ENCODE peak calls at places on chromosomes 11 and 22, in five cellular contexts. D is HFF-Myc, O is nephron progenitor cell, K is fibroblast of mammary gland, L is stomach. H is an unnamed sample.

GRCh38 chr22:17541476-17541875 is 21.8 kb upstream of the SLC25A18 start:
- DNase-seq in D (no peak), O (no peak), K (no peak), L (no peak), H (no peak)

GRCh38 chr11:127035812-127036211 is 35.2 kb upstream of the KIRREL3 start:
- DNase-seq in D (no peak), O (no peak), K (no peak), L (no peak), H (no peak)

GRCh38 chr22:50016308-50016987 is 3.9 kb upstream of the IL17REL start:
- DNase-seq in D (no peak), O (no peak), K (no peak), L (no peak), H (no peak)

GRCh38 chr11:119625206-119625988 is 103.6 kb downstream of the NECTIN1 start:
- DNase-seq in D (no peak), O (no peak), K (peak), L (no peak), H (no peak)

GRCh38 chr11:69234171-69234570 is 59.8 kb upstream of the MYEOV start:
- DNase-seq in D (no peak), O (no peak), K (no peak), L (peak), H (no peak)

GRCh38 chr11:96211433-96211832 is 131.6 kb downstream of the MAML2 start:
- DNase-seq in D (no peak), O (no peak), K (no peak), L (no peak), H (no peak)

GRCh38 chr11:125263268-125263790 is 98.8 kb downstream of the PKNOX2 start:
- DNase-seq in D (peak), O (peak), K (peak), L (peak), H (peak)

GRCh38 chr11:61111786-61112517 is 9.7 kb downstream of the CD5 start:
- DNase-seq in D (no peak), O (no peak), K (no peak), L (no peak), H (no peak)

GRCh38 chr22:47739616-47740015 is 977.2 kb downstream of the TBC1D22A start:
- DNase-seq in D (no peak), O (no peak), K (no peak), L (no peak), H (no peak)

GRCh38 chr11:95379460-95379859 is 148.5 kb upstream of the SESN3 start:
- DNase-seq in D (no peak), O (no peak), K (no peak), L (no peak), H (no peak)

GRCh38 chr11:31422703-31423102 is 53.0 kb downstream of the DNAJC24 start:
- DNase-seq in D (no peak), O (no peak), K (no peak), L (no peak), H (no peak)

GRCh38 chr22:40407831-40408717 is 37.7 kb downstream of the SGSM3 start:
- DNase-seq in D (no peak), O (no peak), K (no peak), L (no peak), H (no peak)

GRCh38 chr11:123696183-123696582 is 41.8 kb upstream of the SCN3B start:
- DNase-seq in D (no peak), O (no peak), K (peak), L (no peak), H (no peak)

GRCh38 chr22:36180038-36180880 is 19.7 kb upstream of the APOL3 start:
- DNase-seq in D (no peak), O (peak), K (peak), L (peak), H (no peak)

DNA sequence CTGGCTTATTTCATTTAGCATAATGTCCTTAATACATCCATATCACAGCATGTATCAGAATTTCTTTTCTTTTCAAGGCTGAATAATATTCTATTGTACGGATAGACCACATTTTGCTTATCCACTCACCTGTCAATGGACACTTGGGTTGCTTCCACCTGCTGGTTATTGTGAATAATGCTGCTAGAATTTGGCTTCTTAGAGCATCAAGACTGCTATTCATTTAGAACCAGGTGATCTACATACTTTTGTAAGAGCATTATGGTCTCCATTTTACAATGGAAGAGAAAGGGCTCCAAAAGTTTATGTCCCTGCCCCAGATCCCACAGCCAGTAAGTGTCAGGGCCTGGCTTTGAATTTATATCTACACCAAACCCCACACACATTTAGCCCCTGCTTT is 100.7 kb upstream of the CD82 start:
- DNase-seq in D (no peak), O (no peak), K (peak), L (no peak), H (no peak)
- TF ChIP-seq CTCF in D (no peak), O (no peak), K (no peak), L (no peak), H (no peak)

GRCh38 chr11:57746920-57747319 is 4.7 kb downstream of the BTBD18 start:
- DNase-seq in D (no peak), O (no peak), K (no peak), L (no peak), H (no peak)

GRCh38 chr11:57752954-57753353 is 1.3 kb upstream of the BTBD18 start:
- DNase-seq in D (no peak), O (no peak), K (no peak), L (no peak), H (no peak)

DNA sequence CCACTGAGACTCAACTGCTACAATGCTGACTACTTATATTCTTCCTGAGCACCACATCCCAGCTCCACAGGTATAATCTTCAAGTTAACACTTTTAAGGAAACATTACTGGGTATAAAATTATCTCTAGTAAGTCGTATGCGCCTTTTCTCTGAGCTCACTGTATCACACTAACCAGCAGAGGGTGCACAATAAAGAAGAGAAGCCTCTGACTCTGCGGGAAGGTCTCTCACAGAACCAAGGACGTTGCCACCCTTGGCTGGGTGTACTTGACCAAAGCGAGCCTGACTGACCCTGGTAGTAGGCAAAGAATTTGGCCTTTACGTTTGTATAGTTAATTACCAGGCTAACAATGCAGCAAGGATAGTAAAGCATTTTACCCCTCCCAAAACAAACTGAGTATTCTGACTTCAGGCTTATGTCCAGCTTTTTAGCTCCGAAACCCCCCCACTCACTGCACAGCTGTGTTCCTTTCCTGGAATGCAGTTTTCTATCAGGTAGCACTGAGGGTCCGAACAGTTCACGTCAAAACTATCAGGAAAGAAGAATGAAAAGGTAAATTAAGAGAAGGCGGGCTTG is at the start of gene BTBD18:
- DNase-seq in D (no peak), O (no peak), K (peak), L (peak), H (no peak)
- TF ChIP-seq CTCF in D (peak), O (peak), K (peak), L (peak), H (peak)

GRCh38 chr22:25779426-25779825 is 37.4 kb downstream of the MYO18B start:
- DNase-seq in D (no peak), O (no peak), K (no peak), L (no peak), H (no peak)

GRCh38 chr22:25779890-25780289 is 37.9 kb downstream of the MYO18B start:
- DNase-seq in D (no peak), O (no peak), K (no peak), L (no peak), H (no peak)

GRCh38 chr22:25777411-25777810 is 35.4 kb downstream of the MYO18B start:
- DNase-seq in D (no peak), O (no peak), K (no peak), L (no peak), H (no peak)

GRCh38 chr22:25775501-25775900 is 33.5 kb downstream of the MYO18B start:
- DNase-seq in D (no peak), O (peak), K (peak), L (no peak), H (no peak)

GRCh38 chr22:25777870-25778269 is 35.9 kb downstream of the MYO18B start:
- DNase-seq in D (no peak), O (no peak), K (peak), L (no peak), H (no peak)
- TF ChIP-seq CTCF in D (peak), O (no peak), K (peak), L (no peak), H (peak)

DNA sequence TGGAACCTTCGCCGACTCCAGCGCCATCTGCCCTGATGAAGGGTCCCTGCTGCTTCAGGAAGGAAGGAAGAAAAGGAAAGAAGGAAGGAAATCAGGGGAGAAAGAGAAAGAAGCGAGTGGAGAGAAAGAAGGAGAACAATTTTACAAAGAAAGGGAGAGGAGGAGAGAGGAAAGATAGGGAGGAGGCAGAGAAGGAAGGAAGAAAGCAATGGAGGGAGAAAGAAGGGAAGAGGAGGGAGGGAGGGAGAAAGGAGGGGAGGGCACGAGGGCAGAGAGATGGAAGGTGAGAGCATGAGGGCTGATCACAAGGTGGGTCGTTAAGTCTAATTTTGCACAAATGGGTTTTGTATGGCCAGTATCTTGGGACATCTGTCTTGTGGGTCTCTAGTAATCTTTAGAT is 39.2 kb downstream of the PARVA start:
- DNase-seq in D (no peak), O (no peak), K (no peak), L (no peak), H (no peak)
- TF ChIP-seq CTCF in D (no peak), O (no peak), K (no peak), L (no peak), H (no peak)

DNA sequence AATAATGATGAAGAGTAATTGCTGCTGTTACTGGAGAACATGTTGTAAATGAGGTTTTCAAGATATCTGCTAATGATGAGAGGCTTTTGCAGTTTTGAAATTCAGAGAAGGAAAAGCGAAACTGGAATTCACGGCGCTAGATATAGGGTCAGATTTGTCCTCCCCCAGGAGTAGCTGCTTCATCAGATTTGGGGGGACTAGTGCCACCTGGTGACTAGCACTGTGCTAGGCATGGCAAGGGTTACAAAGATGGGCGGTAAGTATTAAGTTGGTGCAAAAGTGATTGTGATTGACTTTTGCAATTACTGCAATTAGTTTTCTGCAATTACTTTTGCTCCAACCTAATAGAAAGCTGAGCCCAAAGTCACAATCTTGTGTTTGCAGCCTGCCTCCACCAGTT is 879.9 kb upstream of the TENM4 start:
- DNase-seq in D (no peak), O (no peak), K (no peak), L (no peak), H (no peak)
- TF ChIP-seq CTCF in D (peak), O (no peak), K (peak), L (no peak), H (peak)

GRCh38 chr11:121063728-121064127 is 37.3 kb upstream of the TECTA start:
- DNase-seq in D (no peak), O (no peak), K (peak), L (no peak), H (no peak)
- TF ChIP-seq CTCF in D (peak), O (peak), K (peak), L (no peak), H (peak)

GRCh38 chr11:116602637-116602942 is 170.2 kb downstream of the BUD13 start:
- DNase-seq in D (no peak), O (no peak), K (no peak), L (no peak), H (no peak)

GRCh38 chr11:116603783-116604323 is 168.9 kb downstream of the BUD13 start:
- DNase-seq in D (no peak), O (no peak), K (no peak), L (no peak), H (no peak)

GRCh38 chr11:116600930-116601329 is 171.9 kb downstream of the BUD13 start:
- DNase-seq in D (no peak), O (no peak), K (no peak), L (no peak), H (no peak)

GRCh38 chr11:116598556-116598955 is 174.2 kb downstream of the BUD13 start:
- DNase-seq in D (no peak), O (no peak), K (no peak), L (no peak), H (no peak)

DNA sequence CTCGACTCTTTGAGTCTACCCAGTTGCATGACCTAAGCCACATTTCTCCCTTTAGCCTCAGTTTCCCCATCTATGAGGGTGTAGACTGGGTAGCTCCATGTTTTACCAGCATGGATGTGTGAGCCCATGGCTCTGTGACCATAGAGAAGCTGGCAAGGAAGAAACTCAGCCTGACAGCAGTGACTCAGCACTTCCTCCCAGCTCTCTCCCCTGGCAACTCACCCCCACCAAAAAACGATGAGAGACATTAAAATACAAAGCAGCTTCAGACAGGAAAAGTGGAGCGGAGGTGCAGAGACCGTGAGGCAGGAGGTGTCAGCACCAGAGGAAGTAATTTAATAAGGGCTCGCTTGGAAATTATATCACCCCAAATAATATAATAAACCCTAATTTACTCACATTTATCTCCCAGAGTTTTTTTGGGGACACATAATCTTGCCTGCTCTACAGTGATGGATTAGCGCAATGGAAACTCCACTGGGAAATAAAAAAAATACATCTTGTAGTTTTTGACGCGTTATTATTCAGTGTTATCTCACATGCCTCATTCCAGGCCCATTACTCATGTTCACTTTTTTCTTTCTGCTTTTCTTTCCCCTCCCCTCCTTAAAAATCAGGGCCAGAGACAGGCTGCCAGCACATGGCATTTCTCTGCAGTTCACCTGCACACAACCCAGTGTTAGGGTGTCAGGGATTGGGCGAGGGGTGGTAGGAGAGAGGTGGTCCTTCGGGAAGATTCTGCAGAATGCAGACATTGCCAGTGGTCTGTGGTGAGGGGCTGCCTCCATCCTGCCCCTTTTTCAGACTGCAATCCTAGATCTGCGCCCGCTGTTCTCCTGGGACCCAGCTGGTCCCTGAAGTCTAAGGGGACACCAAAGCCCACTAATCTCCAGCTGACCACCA is 170.8 kb downstream of the BUD13 start:
- DNase-seq in D (no peak), O (no peak), K (peak), L (no peak), H (no peak)
- TF ChIP-seq CTCF in D (no peak), O (no peak), K (no peak), L (no peak), H (no peak)

H was measured in kidney epithelial cell.